ENCODE peak calls at places on chromosomes 11 and 22, in seven cellular contexts. E is HepG2, C is K562, G is SK-N-SH, S is HCT116, L is NT2/D1, D is H1. A is an unnamed sample.

GRCh38 chr11:64742940-64743590 is 877 bp downstream of the RASGRP2 start:
- DNase-seq in E (no peak), C (peak), G (peak), S (no peak), L (no peak), D (no peak), A (no peak)

GRCh38 chr11:99687320-99687719 is 666.6 kb downstream of the CNTN5 start:
- DNase-seq in E (no peak), C (no peak), G (no peak), S (no peak), L (no peak), D (no peak), A (no peak)

GRCh38 chr22:18058770-18059169 is 19.0 kb upstream of the PEX26 start:
- DNase-seq in E (no peak), C (no peak), G (no peak), S (no peak), L (no peak), D (no peak), A (no peak)

GRCh38 chr11:1669546-1670218 is 27.3 kb upstream of the KRTAP5-6 start:
- DNase-seq in E (no peak), C (no peak), G (peak), S (no peak), L (no peak), D (no peak), A (no peak)

GRCh38 chr11:117649656-117650055 is 147.4 kb downstream of the DSCAML1 start:
- DNase-seq in E (no peak), C (no peak), G (no peak), S (no peak), L (no peak), D (no peak), A (no peak)

GRCh38 chr11:106389096-106389495 is 311.6 kb downstream of the AASDHPPT start:
- DNase-seq in E (no peak), C (no peak), G (no peak), S (no peak), L (no peak), D (no peak), A (no peak)

GRCh38 chr22:24925586-24926427 is 20.7 kb downstream of the LHFPL7 start:
- DNase-seq in E (no peak), C (no peak), G (no peak), S (no peak), L (no peak), D (no peak), A (no peak)

GRCh38 chr11:121393855-121394254 is 58.3 kb upstream of the SORL1 start:
- DNase-seq in E (peak), C (no peak), G (no peak), S (no peak), L (no peak), D (no peak), A (no peak)

GRCh38 chr22:31923761-31924160 is 20.6 kb upstream of the YWHAH start:
- DNase-seq in E (no peak), C (no peak), G (no peak), S (no peak), L (no peak), D (no peak), A (no peak)

GRCh38 chr11:73866586-73866996 is 10.1 kb downstream of the COA4 start:
- DNase-seq in E (peak), C (no peak), G (peak), S (peak), L (no peak), D (no peak), A (no peak)

GRCh38 chr11:102322560-102322959 is 5.3 kb downstream of the BIRC3 start:
- DNase-seq in E (no peak), C (no peak), G (no peak), S (no peak), L (no peak), D (no peak), A (no peak)

GRCh38 chr11:77026236-77026635 is 8.0 kb upstream of the B3GNT6 start:
- DNase-seq in E (no peak), C (no peak), G (no peak), S (no peak), L (no peak), D (no peak), A (no peak)

GRCh38 chr11:9460322-9461067 is at the start of gene ZNF143:
- DNase-seq in E (peak), C (peak), G (peak), S (peak), L (peak), D (peak), A (peak)

GRCh38 chr11:117394221-117394925 is 66.7 kb downstream of the CEP164 start:
- DNase-seq in E (no peak), C (no peak), G (no peak), S (no peak), L (no peak), D (no peak), A (no peak)

GRCh38 chr11:113894421-113894996 is 10.1 kb upstream of the HTR3B start:
- DNase-seq in E (no peak), C (no peak), G (no peak), S (no peak), L (no peak), D (no peak), A (no peak)

GRCh38 chr11:128399186-128399585 is 188.2 kb downstream of the ETS1 start:
- DNase-seq in E (no peak), C (no peak), G (no peak), S (no peak), L (no peak), D (no peak), A (peak)
- TF ChIP-seq YY1 in E (no peak), C (no peak), G (no peak), S (no peak), L (no peak), D (no peak), A (no peak)

DNA sequence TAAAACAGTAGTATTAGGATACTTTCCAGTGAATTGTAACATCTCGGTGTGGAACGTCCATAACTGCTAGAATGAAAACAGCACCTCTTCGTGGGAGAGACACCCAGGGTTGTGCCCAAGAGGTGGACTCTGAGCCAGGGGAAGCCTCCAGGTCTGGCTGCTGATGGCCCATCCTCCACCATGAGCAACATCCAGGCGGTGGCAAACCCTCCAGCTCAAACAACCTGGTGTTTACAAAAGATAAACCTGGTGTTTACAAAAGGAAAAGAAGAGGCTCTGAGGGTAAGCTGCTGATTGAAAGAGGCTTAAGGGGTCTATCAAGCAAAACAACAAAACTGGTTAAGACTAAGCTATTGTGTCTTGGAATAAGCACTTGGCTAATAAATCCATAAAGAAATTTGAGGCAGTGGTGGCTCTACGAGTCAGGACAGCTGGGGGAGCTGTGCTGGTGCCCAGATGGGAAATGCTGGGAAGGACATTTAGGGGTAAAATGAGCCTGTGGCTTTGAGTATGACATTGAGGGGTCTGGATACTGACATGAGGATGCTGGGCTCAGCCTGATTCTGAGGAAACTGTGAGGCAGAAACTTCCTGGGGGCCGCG is 909.0 kb downstream of the BRD1 start:
- DNase-seq in E (peak), C (no peak), G (no peak), S (no peak), L (no peak), D (no peak), A (no peak)
- TF ChIP-seq YY1 in E (peak), C (no peak), G (no peak), S (no peak), L (no peak), D (no peak), A (no peak)

GRCh38 chr22:38829485-38829884 is 14.3 kb downstream of the NPTXR start:
- DNase-seq in E (no peak), C (no peak), G (no peak), S (no peak), L (no peak), D (no peak), A (no peak)

GRCh38 chr22:38830845-38831108 is 13.1 kb downstream of the NPTXR start:
- DNase-seq in E (no peak), C (no peak), G (no peak), S (no peak), L (no peak), D (no peak), A (no peak)

GRCh38 chr22:38831166-38831945 is 12.5 kb downstream of the NPTXR start:
- DNase-seq in E (no peak), C (no peak), G (no peak), S (no peak), L (no peak), D (no peak), A (no peak)

GRCh38 chr22:38828616-38829205 is 15.1 kb downstream of the NPTXR start:
- DNase-seq in E (no peak), C (no peak), G (no peak), S (no peak), L (no peak), D (no peak), A (no peak)

DNA sequence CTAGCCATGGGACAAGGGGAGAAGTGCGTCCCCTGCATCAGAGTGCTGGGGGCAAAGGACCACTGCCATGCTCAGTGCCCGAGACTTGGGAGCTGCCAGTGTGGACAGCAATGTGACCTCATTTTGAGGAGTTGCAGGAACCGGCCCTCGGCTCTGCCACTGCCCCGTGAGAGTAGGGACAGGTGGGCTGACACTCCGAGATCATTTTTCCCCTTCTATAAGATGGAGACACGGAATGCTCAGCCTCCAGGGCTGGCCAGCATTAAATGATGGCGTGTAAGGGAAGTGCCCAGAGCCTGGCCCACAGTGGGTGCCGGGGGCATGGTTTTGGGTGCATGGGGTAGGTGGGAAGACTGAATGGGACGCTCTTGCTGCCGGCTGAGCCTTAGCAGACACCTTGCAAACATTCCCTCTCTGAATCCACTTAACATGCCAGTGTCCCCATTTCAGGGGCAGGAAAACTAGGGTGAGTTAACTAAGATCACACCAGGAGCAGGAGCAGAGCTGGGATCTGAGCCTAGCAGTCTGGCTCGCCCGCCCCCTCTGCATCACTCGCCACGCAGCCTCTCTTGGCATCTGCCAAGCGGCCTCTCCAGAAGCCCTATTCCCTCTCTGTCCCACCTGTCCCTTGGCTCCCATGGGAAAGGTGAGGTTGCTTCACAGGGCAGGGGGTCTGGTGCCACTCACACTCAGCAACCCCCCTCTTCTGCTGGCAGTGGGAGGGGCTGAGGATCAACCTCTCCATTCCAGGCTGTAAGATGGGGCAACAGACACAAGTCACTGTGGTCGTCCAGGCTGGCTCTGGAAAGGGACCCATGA is 13.6 kb downstream of the NPTXR start:
- DNase-seq in E (no peak), C (no peak), G (no peak), S (no peak), L (no peak), D (no peak), A (no peak)
- TF ChIP-seq YY1 in E (no peak), C (no peak), G (no peak), S (no peak), L (no peak), D (no peak), A (no peak)

GRCh38 chr11:94302806-94303205 is 1.6 kb upstream of the IZUMO1R start:
- DNase-seq in E (no peak), C (no peak), G (no peak), S (no peak), L (no peak), D (no peak), A (no peak)

GRCh38 chr11:94307101-94307791 is 2.9 kb downstream of the IZUMO1R start:
- DNase-seq in E (no peak), C (no peak), G (no peak), S (no peak), L (no peak), D (no peak), A (no peak)

GRCh38 chr11:94303884-94304459 is 408 bp upstream of the IZUMO1R start:
- DNase-seq in E (no peak), C (no peak), G (no peak), S (no peak), L (no peak), D (no peak), A (no peak)

GRCh38 chr11:94304559-94304958 is at the start of gene IZUMO1R:
- DNase-seq in E (no peak), C (no peak), G (no peak), S (no peak), L (no peak), D (no peak), A (no peak)

GRCh38 chr11:94305146-94305545 is 766 bp downstream of the IZUMO1R start:
- DNase-seq in E (no peak), C (no peak), G (no peak), S (no peak), L (no peak), D (no peak), A (no peak)
- TF ChIP-seq YY1 in E (no peak), C (no peak), G (no peak), S (no peak), L (no peak), D (no peak), A (no peak)

DNA sequence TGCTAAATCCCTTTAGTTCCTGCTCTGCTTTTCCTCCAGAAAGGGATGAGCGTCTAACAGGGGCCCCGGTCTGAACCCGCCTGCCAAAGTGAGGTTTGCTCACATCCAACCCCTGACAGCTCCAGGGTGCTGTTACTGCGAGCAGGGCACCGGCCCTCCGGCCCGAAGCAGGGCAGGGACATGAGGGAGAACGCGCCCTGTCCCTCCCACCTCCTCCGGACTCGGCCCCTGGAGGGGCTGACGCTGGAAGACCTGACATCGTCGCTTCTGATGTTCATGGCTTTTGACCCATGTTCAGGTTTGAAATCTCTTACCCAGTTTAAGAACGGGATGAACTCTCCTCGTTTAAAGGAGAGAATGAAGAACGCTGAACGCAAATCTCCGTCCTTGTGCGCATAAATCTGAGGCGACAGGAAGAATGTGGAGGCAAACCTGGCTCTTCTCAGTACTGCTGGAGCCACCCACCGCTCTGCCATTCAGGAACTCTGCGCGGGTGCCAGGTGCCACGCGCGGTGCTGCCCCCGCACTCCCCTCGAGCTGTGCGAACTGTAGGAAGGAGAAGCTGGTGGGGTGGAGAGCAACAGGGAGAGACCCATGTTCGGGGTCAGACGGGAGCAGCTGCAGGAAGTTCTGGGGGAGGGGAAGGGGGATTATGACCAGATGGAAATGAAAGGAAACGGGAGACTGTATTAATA is 819 bp upstream of the EEF1G start:
- DNase-seq in E (no peak), C (peak), G (peak), S (no peak), L (no peak), D (no peak), A (no peak)
- TF ChIP-seq YY1 in E (no peak), C (no peak), G (no peak), S (no peak), L (no peak), D (no peak), A (no peak)

DNA sequence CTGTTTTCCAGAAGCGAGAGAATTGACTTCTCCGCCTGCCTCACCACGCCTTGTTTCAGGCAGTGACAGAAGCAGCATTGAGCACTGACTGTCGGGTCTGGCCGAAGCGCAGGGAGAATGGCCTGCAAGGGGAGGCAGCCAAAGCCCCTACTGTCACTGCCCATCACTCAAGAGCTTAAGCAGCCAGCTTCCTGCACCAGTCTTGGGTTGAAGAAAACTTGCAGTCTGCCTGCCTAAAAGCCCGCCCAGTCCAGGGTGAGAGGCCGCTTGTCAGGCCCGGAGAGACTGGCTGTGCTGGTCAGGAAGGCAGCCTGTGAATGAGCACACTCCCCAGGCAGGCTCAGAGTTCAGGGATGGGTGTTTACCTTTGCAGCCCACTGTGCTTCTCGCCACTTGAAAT is 108.3 kb downstream of the PKNOX2 start:
- DNase-seq in E (no peak), C (no peak), G (no peak), S (no peak), L (no peak), D (no peak), A (no peak)
- TF ChIP-seq YY1 in E (no peak), C (no peak), G (no peak), S (no peak), L (no peak), D (no peak), A (no peak)